ENCODE peak calls at places on chromosomes 16 and 17, in eight cellular contexts. O is activated gamma-delta T cell treated with Interleukin-2 at 50 U/mL for 16 hours; X is IMR-90; Z is pulmonary artery endothelial cell; B is lung; G is HEK293T; A is GM04503; Y is stimulated activated CD8-positive, alpha-beta memory T cell treated with anti-CD3 and anti-CD28 coated beads, Interleukin-4, amount 100 ng/mL, for 4 hours. R is an unnamed sample.

GRCh38 chr17:80471922-80472321 is 4.5 kb downstream of the NPTX1 start:
- DNase-seq in O (no peak), X (no peak), Z (no peak), B (no peak), G (no peak), A (no peak), Y (peak; percentile 25), R (no peak)

GRCh38 chr16:77680496-77680895 is 41.8 kb upstream of the NUDT7 start:
- DNase-seq in O (no peak), X (no peak), Z (no peak), B (no peak), G (no peak), A (no peak), Y (no peak), R (no peak)

GRCh38 chr17:37478187-37478586 is 11.5 kb upstream of the DUSP14 start:
- DNase-seq in O (no peak), X (peak; percentile 58), Z (no peak), B (no peak), G (no peak), A (peak; percentile 79), Y (no peak), R (no peak)

GRCh38 chr17:39139137-39139516 is 12.3 kb downstream of the PLXDC1 start:
- DNase-seq in O (no peak), X (peak; percentile 92), Z (no peak), B (no peak), G (no peak), A (peak; percentile 86), Y (no peak), R (no peak)

GRCh38 chr17:38889745-38890409 is 20.0 kb downstream of the LASP1 start:
- DNase-seq in O (no peak), X (no peak), Z (no peak), B (no peak), G (no peak), A (no peak), Y (no peak), R (no peak)

GRCh38 chr16:89949756-89950155 is 1.2 kb downstream of the DEF8 start:
- DNase-seq in O (no peak), X (no peak), Z (no peak), B (no peak), G (no peak), A (no peak), Y (no peak), R (no peak)

GRCh38 chr16:64051826-64052225 is 1070.0 kb downstream of the CDH11 start:
- DNase-seq in O (no peak), X (no peak), Z (no peak), B (no peak), G (no peak), A (no peak), Y (no peak), R (no peak)

GRCh38 chr17:68821860-68822693 is 133.1 kb downstream of the ABCA8 start:
- DNase-seq in O (no peak), X (peak; percentile 94), Z (peak; percentile 73), B (no peak), G (no peak), A (peak; percentile 64), Y (no peak), R (no peak)

R was measured in GM13976.